ENCODE peak calls at places on chromosome 22, in nine cellular contexts. Y is prostate gland, S is breast epithelium, R is HCT116, C is K562, U is body of pancreas, G is transverse colon, F is stomach, B is ovary. K is an unnamed sample.

GRCh38 chr22:23237201-23237798 is 57.0 kb downstream of the BCR start:
- DNase-seq in Y (no peak), U (peak), R (no peak), F (peak), C (peak), B (peak), G (peak), S (no peak), K (no peak)

GRCh38 chr22:48804811-48805301 is 1022.8 kb downstream of the BRD1 start:
- DNase-seq in Y (no peak), G (no peak), R (no peak), B (peak), U (no peak), C (no peak), S (no peak), F (no peak), K (no peak)

GRCh38 chr22:22753526-22754267 is 109.3 kb downstream of the GGTLC2 start:
- DNase-seq in C (peak), Y (peak), R (peak), U (peak), G (peak), F (peak), S (peak), B (peak), K (peak)

GRCh38 chr22:43217285-43218030 is 30.5 kb upstream of the TTLL12 start:
- DNase-seq in F (no peak), R (no peak), S (no peak), U (no peak), B (no peak), G (no peak), Y (no peak), C (no peak), K (no peak)

GRCh38 chr22:43833286-43834240 is 21.5 kb upstream of the EFCAB6 start:
- DNase-seq in C (no peak), B (no peak), S (no peak), G (no peak), U (no peak), Y (no peak), R (no peak), F (no peak), K (no peak)

GRCh38 chr22:19891350-19892248 is 36.9 kb upstream of the GNB1L start:
- DNase-seq in B (peak), Y (no peak), C (peak), F (no peak), R (no peak), S (no peak), G (no peak), U (peak), K (peak)

GRCh38 chr22:24033731-24034130 is 22.6 kb downstream of the CABIN1 start:
- DNase-seq in B (no peak), G (no peak), S (no peak), Y (no peak), C (no peak), U (no peak), R (no peak), F (no peak), K (no peak)

GRCh38 chr22:35253946-35254345 is 3.3 kb upstream of the HMGXB4 start:
- DNase-seq in F (no peak), R (no peak), S (no peak), Y (no peak), B (no peak), C (no peak), G (no peak), U (no peak), K (no peak)

GRCh38 chr22:48950151-48950915 is 877.3 kb downstream of the BRD1 start:
- DNase-seq in F (peak), R (no peak), C (no peak), U (no peak), S (peak), Y (peak), G (peak), B (no peak), K (no peak)

GRCh38 chr22:23709107-23709506 is 18.3 kb downstream of the RGL4 start:
- DNase-seq in R (no peak), C (no peak), F (no peak), S (no peak), B (no peak), G (no peak), Y (no peak), U (no peak), K (no peak)

GRCh38 chr22:49983148-49984042 is 22.8 kb downstream of the PIM3 start:
- DNase-seq in G (no peak), S (no peak), F (no peak), C (no peak), B (peak), R (no peak), Y (no peak), U (no peak), K (peak)

GRCh38 chr22:21941921-21942320 is 10.7 kb downstream of the PPM1F start:
- DNase-seq in Y (no peak), U (no peak), R (no peak), G (no peak), B (no peak), S (no peak), C (no peak), F (no peak), K (no peak)

GRCh38 chr22:49230194-49230577 is 597.5 kb downstream of the BRD1 start:
- DNase-seq in Y (peak), C (peak), U (no peak), F (no peak), R (no peak), S (peak), B (peak), G (no peak), K (no peak)

GRCh38 chr22:40238425-40239344 is 61.0 kb downstream of the TNRC6B start:
- DNase-seq in B (no peak), Y (peak), G (no peak), F (peak), R (no peak), S (peak), C (no peak), U (no peak), K (no peak)

GRCh38 chr22:25782831-25783230 is 40.8 kb downstream of the MYO18B start:
- DNase-seq in F (no peak), S (no peak), U (no peak), Y (no peak), R (no peak), G (no peak), B (no peak), C (no peak), K (no peak)

GRCh38 chr22:33562484-33562883 is 357.8 kb downstream of the LARGE1 start:
- DNase-seq in C (no peak), S (no peak), B (no peak), R (no peak), U (no peak), F (no peak), Y (no peak), G (no peak), K (no peak)

GRCh38 chr22:41517172-41518047 is 26.9 kb downstream of the POLR3H start:
- DNase-seq in U (peak), C (no peak), Y (peak), G (peak), F (peak), S (peak), B (peak), R (no peak), K (peak)

GRCh38 chr22:43148581-43148980 is 2.8 kb upstream of the TSPO start:
- DNase-seq in C (no peak), R (no peak), F (no peak), U (no peak), S (no peak), Y (no peak), B (no peak), G (peak), K (no peak)

GRCh38 chr22:22168190-22168940 is 76.2 kb upstream of the VPREB1 start:
- DNase-seq in B (no peak), Y (no peak), U (peak), G (peak), R (peak), C (peak), F (no peak), S (no peak), K (peak)

GRCh38 chr22:29326481-29326880 is 11.0 kb upstream of the RASL10A start:
- DNase-seq in S (no peak), B (no peak), U (no peak), F (no peak), G (no peak), Y (no peak), R (no peak), C (no peak), K (no peak)

GRCh38 chr22:26502688-26503561 is 9.3 kb downstream of the TFIP11 start:
- DNase-seq in F (peak), B (no peak), C (no peak), U (peak), S (no peak), Y (no peak), R (no peak), G (peak), K (peak)

GRCh38 chr22:21865041-21865440 is 2.4 kb downstream of the MAPK1 start:
- DNase-seq in R (no peak), F (peak), B (no peak), U (peak), S (no peak), C (no peak), Y (peak), G (no peak), K (peak)

GRCh38 chr22:49951986-49952896 is 8.3 kb upstream of the PIM3 start:
- DNase-seq in U (peak), B (peak), G (no peak), C (no peak), F (no peak), S (no peak), Y (no peak), R (no peak), K (no peak)

GRCh38 chr22:50576070-50576469 is 2.2 kb downstream of the CPT1B start:
- DNase-seq in F (no peak), U (peak), S (no peak), Y (no peak), B (no peak), C (peak), R (peak), G (no peak), K (peak)

GRCh38 chr22:50356186-50356585 is 13.1 kb downstream of the PPP6R2 start:
- DNase-seq in F (no peak), C (no peak), R (no peak), S (no peak), G (no peak), Y (no peak), B (no peak), U (no peak), K (no peak)

GRCh38 chr22:26174280-26174679 is 5.0 kb downstream of the SEZ6L start:
- DNase-seq in C (no peak), S (no peak), U (peak), Y (no peak), G (no peak), B (no peak), F (no peak), R (no peak), K (no peak)

GRCh38 chr22:26522592-26522991 is 10.3 kb upstream of the TFIP11 start:
- DNase-seq in G (no peak), F (no peak), C (no peak), Y (no peak), U (no peak), R (no peak), B (no peak), S (no peak), K (no peak)

GRCh38 chr22:27100789-27101188 is 443.4 kb downstream of the MIAT start:
- DNase-seq in S (no peak), B (peak), F (no peak), G (no peak), R (no peak), U (no peak), C (no peak), Y (no peak), K (no peak)

GRCh38 chr22:44024288-44024908 is at the start of gene PARVB:
- DNase-seq in R (no peak), G (peak), F (no peak), S (no peak), B (peak), U (no peak), Y (no peak), C (no peak), K (peak)

GRCh38 chr22:50090141-50090714 is 422 bp downstream of the MOV10L1 start:
- DNase-seq in U (no peak), Y (no peak), R (no peak), G (no peak), F (no peak), C (no peak), S (no peak), B (no peak), K (no peak)

GRCh38 chr22:25068701-25069100 is 116.2 kb downstream of the KIAA1671 start:
- DNase-seq in R (no peak), Y (no peak), F (no peak), S (no peak), B (no peak), G (no peak), C (no peak), U (no peak), K (no peak)

GRCh38 chr22:24554316-24555159 is at the start of gene GUCD1:
- DNase-seq in G (peak), F (peak), R (no peak), U (peak), B (no peak), C (no peak), S (no peak), Y (peak), K (peak)

GRCh38 chr22:20444325-20444724 is 6.7 kb upstream of the SCARF2 start:
- DNase-seq in Y (no peak), U (no peak), C (no peak), S (no peak), R (no peak), B (no peak), F (no peak), G (no peak), K (no peak)

GRCh38 chr22:39405346-39406085 is 5.9 kb downstream of the TAB1 start:
- DNase-seq in U (no peak), S (no peak), R (no peak), C (no peak), F (no peak), Y (no peak), G (no peak), B (peak), K (no peak)

GRCh38 chr22:49333206-49333605 is 494.5 kb downstream of the BRD1 start:
- DNase-seq in S (no peak), G (no peak), Y (no peak), R (no peak), U (no peak), B (no peak), C (no peak), F (peak), K (no peak)

GRCh38 chr22:22210375-22210774 is 34.2 kb upstream of the VPREB1 start:
- DNase-seq in G (no peak), B (no peak), C (no peak), R (peak), S (no peak), F (no peak), U (no peak), Y (no peak), K (no peak)

GRCh38 chr22:26589845-26590524 is at the start of gene TPST2:
- DNase-seq in G (peak), U (peak), S (peak), F (peak), Y (peak), C (peak), R (peak), B (peak), K (peak)

GRCh38 chr22:31585161-31585859 is 76.7 kb downstream of the PISD start:
- DNase-seq in C (peak), U (peak), B (no peak), S (no peak), R (no peak), Y (no peak), G (no peak), F (no peak), K (peak)

DNA sequence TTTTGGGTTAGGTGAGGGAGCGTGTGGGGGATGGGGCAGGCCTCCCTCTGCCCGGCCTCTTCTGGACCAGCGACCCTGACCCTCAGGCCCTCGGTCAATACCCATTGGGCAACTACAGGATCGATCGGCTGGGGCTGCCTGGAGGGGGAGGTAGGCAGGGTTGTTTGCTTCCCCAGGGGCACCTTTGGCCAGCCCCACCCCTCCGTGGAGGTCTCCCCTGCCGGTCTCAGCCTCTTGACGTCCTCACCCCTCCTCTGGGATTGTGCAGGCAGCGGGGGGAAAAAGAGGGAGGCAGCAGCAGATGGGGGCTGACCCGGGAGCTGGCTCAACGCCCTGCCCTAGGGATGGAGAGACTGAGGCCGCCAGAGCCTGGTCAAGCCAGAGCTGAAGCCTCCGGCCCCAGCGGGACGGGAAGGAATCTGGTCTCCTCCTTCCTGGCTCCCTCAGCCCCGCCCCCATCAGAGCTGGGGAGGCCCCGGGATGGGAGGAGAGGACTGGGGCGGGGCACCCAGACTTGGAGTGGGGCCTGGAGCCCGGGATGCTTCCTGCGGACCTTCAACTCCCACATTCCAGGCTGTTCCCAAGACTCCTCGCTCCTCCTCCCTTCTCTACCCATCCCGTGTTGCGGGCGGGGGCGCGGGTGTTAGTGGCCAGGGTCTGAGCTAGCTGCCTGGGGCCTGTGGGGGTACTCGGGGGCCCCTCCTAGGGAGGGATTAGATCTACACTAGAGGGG is 14.4 kb upstream of the CDC42EP1 start:
- DNase-seq in F (peak), Y (peak), C (peak), R (no peak), G (peak), B (peak), S (peak), U (peak), K (no peak)
- TF ChIP-seq POLR2A in F (no peak), Y (peak), C (no peak), R (no peak), G (peak), B (peak), S (peak), U (peak), K (no peak)

GRCh38 chr22:36289406-36289870 is 36.5 kb downstream of the APOL1 start:
- DNase-seq in F (no peak), R (no peak), Y (no peak), U (no peak), G (no peak), C (no peak), S (no peak), B (no peak), K (no peak)

GRCh38 chr22:36286096-36286957 is 33.4 kb downstream of the APOL1 start:
- DNase-seq in S (peak), R (peak), G (peak), Y (peak), C (peak), B (peak), F (peak), U (peak), K (peak)

GRCh38 chr22:36288571-36289405 is 35.9 kb downstream of the APOL1 start:
- DNase-seq in C (no peak), R (no peak), U (no peak), S (no peak), Y (no peak), G (no peak), B (peak), F (no peak), K (no peak)

GRCh38 chr22:36285545-36285944 is 32.6 kb downstream of the APOL1 start:
- DNase-seq in R (no peak), S (no peak), B (peak), C (no peak), F (no peak), Y (no peak), G (no peak), U (no peak), K (no peak)

DNA sequence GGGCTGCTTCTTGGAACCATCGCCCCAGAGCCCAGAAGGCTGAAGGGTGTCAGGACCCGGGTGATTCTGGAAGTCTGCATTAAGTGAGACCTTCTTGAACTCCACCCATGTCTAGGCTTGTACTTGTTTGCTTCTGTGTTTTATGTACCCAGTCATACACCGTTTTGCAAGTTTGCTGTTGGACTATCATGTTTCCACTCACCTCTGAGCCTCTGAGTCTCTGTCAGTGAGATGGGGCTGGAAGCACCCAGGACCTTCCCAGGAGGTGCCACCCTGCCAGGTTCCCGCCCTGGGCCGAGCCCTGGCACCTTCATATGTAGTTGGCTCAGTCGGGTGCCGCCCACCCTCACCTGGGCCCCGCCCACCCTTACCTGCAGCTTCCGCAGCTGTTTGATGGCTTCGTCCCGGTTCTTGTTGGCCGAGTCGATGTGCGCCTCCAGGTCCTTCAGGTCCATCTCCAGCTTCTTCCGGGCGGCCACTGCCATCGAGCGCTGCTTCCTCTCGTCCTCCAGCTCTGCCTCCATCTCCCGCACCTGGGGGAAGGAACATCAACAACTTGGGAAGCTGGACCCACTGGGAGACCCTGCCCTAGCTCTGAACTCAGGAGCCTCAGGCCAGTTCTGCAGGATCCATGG is 35.1 kb downstream of the APOL1 start:
- DNase-seq in C (no peak), G (no peak), B (peak), Y (peak), U (no peak), F (no peak), S (no peak), R (no peak), K (no peak)
- TF ChIP-seq POLR2A in C (no peak), G (no peak), B (no peak), Y (no peak), U (no peak), F (no peak), S (no peak), R (no peak), K (no peak)

GRCh38 chr22:45504703-45505341 is 2.1 kb downstream of the FBLN1 start:
- DNase-seq in G (no peak), F (no peak), Y (no peak), U (no peak), B (peak), R (no peak), C (no peak), S (no peak), K (peak)

GRCh38 chr22:45499746-45500145 is 2.9 kb upstream of the FBLN1 start:
- DNase-seq in C (no peak), U (no peak), G (peak), Y (no peak), S (no peak), B (peak), F (no peak), R (no peak), K (no peak)

GRCh38 chr22:45503071-45503815 is 560 bp downstream of the FBLN1 start:
- DNase-seq in Y (no peak), B (no peak), C (no peak), S (no peak), U (no peak), R (no peak), G (no peak), F (no peak), K (no peak)

GRCh38 chr22:45503816-45504702 is 1.4 kb downstream of the FBLN1 start:
- DNase-seq in S (no peak), Y (no peak), R (no peak), G (no peak), U (no peak), F (no peak), B (peak), C (no peak), K (no peak)

GRCh38 chr22:45502215-45503070 is at the start of gene FBLN1:
- DNase-seq in Y (no peak), B (peak), C (peak), G (no peak), R (no peak), U (no peak), F (no peak), S (no peak), K (no peak)
- TF ChIP-seq POLR2A in Y (no peak), B (peak), C (no peak), G (no peak), R (no peak), U (no peak), F (no peak), S (no peak), K (no peak)

GRCh38 chr22:30531651-30532608 is 14.6 kb downstream of the SEC14L6 start:
- DNase-seq in G (no peak), S (no peak), U (no peak), C (peak), R (no peak), F (no peak), Y (no peak), B (no peak), K (no peak)

GRCh38 chr22:30523646-30524489 is 18.4 kb upstream of the SEC14L4 start:
- DNase-seq in R (no peak), Y (no peak), B (no peak), U (no peak), F (no peak), S (no peak), C (no peak), G (no peak), K (peak)

GRCh38 chr22:30521368-30522156 is 16.1 kb upstream of the SEC14L4 start:
- DNase-seq in C (no peak), Y (no peak), U (no peak), S (no peak), G (no peak), F (no peak), B (no peak), R (no peak), K (no peak)

DNA sequence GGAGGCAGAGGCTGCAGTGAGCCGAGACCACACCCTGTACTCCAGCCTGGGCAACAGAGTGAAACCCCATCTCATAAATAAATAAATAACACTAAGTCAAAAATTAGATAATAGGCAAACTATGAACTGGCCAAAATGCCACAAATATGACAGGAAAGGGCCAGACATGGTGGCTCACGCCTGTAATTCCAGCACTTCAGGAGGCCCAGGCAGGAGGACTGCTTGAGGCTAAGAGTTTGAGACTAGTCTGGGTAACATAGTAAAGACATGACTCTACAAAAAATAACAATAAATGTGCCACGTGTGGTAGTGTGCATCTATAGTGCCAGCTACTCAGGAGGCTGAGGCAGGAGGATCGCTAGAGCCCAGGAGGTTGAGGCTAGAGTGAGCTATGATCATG is 19.9 kb downstream of the SEC14L6 start:
- DNase-seq in U (no peak), R (no peak), C (no peak), Y (no peak), F (no peak), B (no peak), S (no peak), G (no peak), K (no peak)
- TF ChIP-seq POLR2A in U (no peak), R (no peak), C (no peak), Y (no peak), F (no peak), B (no peak), S (no peak), G (no peak), K (no peak)

K was measured in erythroblast.